ENCODE peak calls at places on chromosomes 7 and 10, in eight cellular contexts. B is choroid plexus epithelial cell, I is bronchial epithelial cell, G is CD14-positive monocyte, C is chondrocyte, F is omental fat pad, V is AG09319, E is glutamatergic neuron. A is an unnamed sample.

GRCh38 chr7:35695628-35695888 is 623 bp upstream of the HERPUD2 start:
- DNase-seq in B (no peak), I (peak; percentile 39), G (no peak), C (no peak), F (no peak), V (no peak), E (no peak), A (no peak)

GRCh38 chr7:36415104-36415503 is 25.4 kb downstream of the ANLN start:
- DNase-seq in B (no peak), I (no peak), G (no peak), C (no peak), F (no peak), V (no peak), E (no peak), A (no peak)

GRCh38 chr10:118214751-118215150 is 127.4 kb downstream of the FAM204A start:
- DNase-seq in B (no peak), I (no peak), G (no peak), C (no peak), F (no peak), V (no peak), E (no peak), A (no peak)

GRCh38 chr7:155208681-155209477 is 88.8 kb upstream of the INSIG1 start:
- DNase-seq in B (no peak), I (no peak), G (no peak), C (no peak), F (peak; percentile 19), V (no peak), E (no peak), A (no peak)

GRCh38 chr7:57385668-57386067 is 64.3 kb upstream of the ZNF716 start:
- DNase-seq in B (no peak), I (no peak), G (no peak), C (no peak), F (no peak), V (no peak), E (no peak), A (no peak)

GRCh38 chr7:91913612-91914011 is 27.1 kb upstream of the AKAP9 start:
- DNase-seq in B (peak; percentile 28), I (peak; percentile 19), G (no peak), C (no peak), F (no peak), V (no peak), E (no peak), A (no peak)

GRCh38 chr7:47217086-47217485 is 364.8 kb downstream of the TNS3 start:
- DNase-seq in B (no peak), I (no peak), G (no peak), C (no peak), F (no peak), V (no peak), E (no peak), A (no peak)

GRCh38 chr7:48280100-48280499 is 108.8 kb downstream of the ABCA13 start:
- DNase-seq in B (peak; percentile 95), I (peak; percentile 94), G (no peak), C (no peak), F (no peak), V (peak; percentile 49), E (no peak), A (no peak)

GRCh38 chr10:47258921-47259320 is 41.1 kb upstream of the GDF10 start:
- DNase-seq in B (no peak), I (no peak), G (no peak), C (no peak), F (no peak), V (no peak), E (no peak), A (no peak)

GRCh38 chr7:101564778-101565211 is 64.3 kb downstream of the MYL10 start:
- DNase-seq in B (no peak), I (peak; percentile 33), G (no peak), C (peak; percentile 57), F (no peak), V (no peak), E (no peak), A (no peak)

GRCh38 chr10:61159253-61159652 is 215.3 kb upstream of the RHOBTB1 start:
- DNase-seq in B (peak; percentile 43), I (peak; percentile 44), G (no peak), C (no peak), F (no peak), V (no peak), E (no peak), A (no peak)

GRCh38 chr10:15254808-15255655 is 86.5 kb upstream of the NMT2 start:
- DNase-seq in B (no peak), I (no peak), G (no peak), C (no peak), F (no peak), V (no peak), E (no peak), A (peak; percentile 62)

GRCh38 chr7:158776474-158776873 is 52.8 kb downstream of the ESYT2 start:
- DNase-seq in B (no peak), I (no peak), G (no peak), C (no peak), F (no peak), V (no peak), E (no peak), A (no peak)

GRCh38 chr10:103605359-103606156 is 112.1 kb downstream of the NEURL1 start:
- DNase-seq in B (peak; percentile 78), I (peak; percentile 25), G (no peak), C (peak; percentile 64), F (peak; percentile 42), V (no peak), E (no peak), A (peak; percentile 72)

GRCh38 chr7:23268167-23268566 is 21.6 kb downstream of the GPNMB start:
- DNase-seq in B (no peak), I (no peak), G (no peak), C (no peak), F (no peak), V (no peak), E (no peak), A (no peak)

GRCh38 chr10:124994573-124995473 is 52.9 kb downstream of the ZRANB1 start:
- DNase-seq in B (no peak), I (no peak), G (no peak), C (peak; percentile 86), F (no peak), V (no peak), E (no peak), A (peak; percentile 14)

GRCh38 chr10:29746080-29746797 is 111.5 kb upstream of the SVIL start:
- DNase-seq in B (peak; percentile 67), I (no peak), G (no peak), C (no peak), F (no peak), V (no peak), E (no peak), A (no peak)

GRCh38 chr10:35641430-35642015 is 573 bp downstream of the FZD8 start:
- DNase-seq in B (peak; percentile 65), I (no peak), G (no peak), C (no peak), F (no peak), V (no peak), E (peak; percentile 49), A (peak; percentile 59)

GRCh38 chr10:43069597-43069996 is 7.3 kb upstream of the RET start:
- DNase-seq in B (no peak), I (no peak), G (no peak), C (peak; percentile 58), F (no peak), V (no peak), E (no peak), A (no peak)

GRCh38 chr10:62759599-62760175 is 44.8 kb upstream of the ADO start:
- DNase-seq in B (no peak), I (no peak), G (peak; percentile 76), C (no peak), F (no peak), V (no peak), E (no peak), A (no peak)

GRCh38 chr10:59222788-59223187 is 46.3 kb downstream of the PHYHIPL start:
- DNase-seq in B (peak; percentile 15), I (no peak), G (no peak), C (no peak), F (no peak), V (no peak), E (no peak), A (no peak)

DNA sequence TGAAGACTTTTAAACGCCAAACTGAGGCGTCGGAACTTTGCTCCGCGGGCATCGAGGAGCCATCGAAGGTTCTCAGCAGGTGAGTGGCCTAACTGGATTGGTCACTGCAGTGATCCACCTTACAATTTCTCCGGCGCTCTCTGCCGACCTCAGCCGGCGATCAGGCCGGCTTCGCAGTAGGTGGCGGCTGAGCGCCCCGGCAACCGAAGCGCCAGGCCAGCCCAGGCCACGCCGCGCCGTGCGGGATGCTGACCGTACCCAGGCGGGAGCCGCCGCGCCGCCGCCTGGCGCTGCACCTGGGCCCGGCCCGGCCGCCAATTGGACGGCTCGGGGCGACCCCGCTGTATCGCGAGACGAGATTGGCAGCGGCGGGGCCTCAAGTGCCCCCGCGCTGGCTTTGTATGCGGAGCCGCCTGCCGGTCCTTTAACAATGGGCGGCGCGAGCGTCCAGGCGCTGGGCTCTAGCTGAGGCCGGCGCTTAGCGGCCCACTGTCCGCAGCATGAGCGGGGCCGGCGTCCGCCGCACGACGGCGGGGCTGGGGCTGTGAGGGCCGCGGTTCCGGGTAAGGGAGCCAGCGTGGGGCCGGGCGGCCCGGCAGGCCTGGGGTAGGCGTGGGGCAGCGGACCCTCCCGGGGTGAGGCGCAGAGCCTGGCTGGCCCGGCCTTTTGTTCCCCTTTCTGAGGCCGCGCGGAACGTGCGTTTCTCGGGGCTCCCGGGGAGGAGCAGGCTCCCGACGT is at the start of gene CCNJ:
- DNase-seq in B (peak; percentile 90), I (peak; percentile 72), G (peak; percentile 73), C (peak; percentile 96), F (peak; percentile 58), V (peak; percentile 68), E (peak; percentile 94), A (peak; percentile 98)
- TF ChIP-seq CTCF in B (peak; percentile 24), I (peak; percentile 17), G (no peak), C (peak; percentile 59), F (no peak), V (no peak), E (no peak), A (no peak)

GRCh38 chr10:36888925-36889573 is 236.3 kb upstream of the ANKRD30A start:
- DNase-seq in B (peak; percentile 36), I (peak; percentile 36), G (no peak), C (no peak), F (no peak), V (no peak), E (peak; percentile 83), A (peak; percentile 23)
- TF ChIP-seq CTCF in B (peak; percentile 38), I (peak; percentile 44), G (peak; percentile 23), C (peak; percentile 70), F (no peak), V (no peak), E (peak; percentile 82), A (peak; percentile 71)

DNA sequence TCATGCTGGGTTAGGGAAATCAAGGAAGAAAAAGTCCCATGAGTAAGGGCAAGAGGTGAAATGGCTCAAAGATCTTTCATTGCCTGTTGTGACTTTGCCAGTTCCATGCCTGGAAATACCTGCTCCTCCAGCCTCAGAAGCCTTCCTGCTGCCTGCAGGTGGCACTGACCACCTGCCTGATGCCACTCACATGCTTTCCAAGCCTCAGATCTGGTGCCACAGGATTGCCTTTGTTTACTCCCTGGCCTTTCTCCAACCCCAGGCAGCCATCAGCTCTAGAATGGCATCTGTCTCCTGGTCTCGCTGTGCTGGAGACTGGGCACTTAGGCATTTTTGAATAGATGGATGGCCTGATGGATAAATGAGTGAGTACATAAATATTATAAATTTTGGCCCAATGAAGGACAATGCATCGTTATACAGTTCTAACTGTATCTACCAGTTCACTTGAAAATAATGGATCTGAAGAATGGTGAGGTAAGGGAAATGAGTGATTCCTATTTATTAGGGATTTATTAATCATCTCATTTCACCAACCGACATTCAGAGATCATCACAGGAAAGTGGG is 657.2 kb downstream of the INHBA start:
- DNase-seq in B (no peak), I (peak; percentile 69), G (no peak), C (no peak), F (no peak), V (no peak), E (no peak), A (no peak)
- TF ChIP-seq CTCF in B (no peak), I (peak; percentile 93), G (no peak), C (no peak), F (no peak), V (no peak), E (no peak), A (no peak)

GRCh38 chr7:98872328-98872924 is 2.6 kb upstream of the TMEM130 start:
- DNase-seq in B (peak; percentile 30), I (no peak), G (no peak), C (peak; percentile 13), F (no peak), V (no peak), E (no peak), A (peak; percentile 57)
- TF ChIP-seq CTCF in B (peak; percentile 25), I (peak; percentile 27), G (peak; percentile 61), C (peak; percentile 71), F (no peak), V (peak; percentile 15), E (peak; percentile 58), A (peak; percentile 11)